ENCODE peak calls at places on chromosome 6, in eight cellular contexts. R is AG09309; Q is cardiac muscle cell; Y is CD8-positive, alpha-beta T cell; Z is fibroblast of mammary gland; N is brain microvascular endothelial cell; P is HL-60; E is HCT116. H is an unnamed sample.

GRCh38 chr6:136173519-136174507 is 76.3 kb downstream of the MTFR2 start:
- DNase-seq in R (no peak), Q (peak; percentile 86), Y (no peak), Z (peak; percentile 51), N (peak; percentile 88), P (no peak), E (no peak), H (no peak)

GRCh38 chr6:12749531-12750379 is 33.2 kb downstream of the PHACTR1 start:
- DNase-seq in R (no peak), Q (peak; percentile 33), Y (no peak), Z (no peak), N (no peak), P (no peak), E (no peak), H (no peak)

GRCh38 chr6:14887986-14888574 is 357.8 kb upstream of the JARID2 start:
- DNase-seq in R (no peak), Q (no peak), Y (no peak), Z (no peak), N (no peak), P (no peak), E (no peak), H (no peak)

GRCh38 chr6:105836379-105836778 is 249.8 kb upstream of the PRDM1 start:
- DNase-seq in R (no peak), Q (no peak), Y (no peak), Z (no peak), N (no peak), P (no peak), E (no peak), H (no peak)

GRCh38 chr6:130997061-130997753 is 65.8 kb downstream of the EPB41L2 start:
- DNase-seq in R (no peak), Q (peak; percentile 76), Y (no peak), Z (no peak), N (no peak), P (no peak), E (no peak), H (no peak)

GRCh38 chr6:793261-793660 is 100.3 kb upstream of the EXOC2 start:
- DNase-seq in R (no peak), Q (no peak), Y (no peak), Z (no peak), N (no peak), P (no peak), E (no peak), H (no peak)

GRCh38 chr6:45838486-45838885 is 177.2 kb downstream of the CLIC5 start:
- DNase-seq in R (no peak), Q (no peak), Y (no peak), Z (no peak), N (no peak), P (peak; percentile 86), E (no peak), H (no peak)

GRCh38 chr6:149934249-149935156 is 7.3 kb upstream of the ULBP2 start:
- DNase-seq in R (peak; percentile 37), Q (peak; percentile 78), Y (peak; percentile 58), Z (peak; percentile 78), N (peak; percentile 83), P (peak; percentile 59), E (peak; percentile 76), H (no peak)

GRCh38 chr6:12717356-12717755 is 789 bp downstream of the PHACTR1 start:
- DNase-seq in R (no peak), Q (no peak), Y (no peak), Z (no peak), N (no peak), P (no peak), E (no peak), H (no peak)

GRCh38 chr6:2677080-2677593 is 73.6 kb downstream of the MYLK4 start:
- DNase-seq in R (no peak), Q (no peak), Y (no peak), Z (no peak), N (no peak), P (no peak), E (no peak), H (no peak)

GRCh38 chr6:165848099-165848461 is 185.0 kb upstream of the PDE10A start:
- DNase-seq in R (no peak), Q (no peak), Y (no peak), Z (no peak), N (no peak), P (no peak), E (no peak), H (no peak)
- TF ChIP-seq CTCF in R (no peak), Q (peak; percentile 28), Y (no peak), Z (no peak), N (peak; percentile 19), P (no peak), E (peak; percentile 20), H (no peak)

GRCh38 chr6:5582758-5583157 is 321.4 kb downstream of the FARS2 start:
- DNase-seq in R (no peak), Q (no peak), Y (no peak), Z (peak; percentile 23), N (no peak), P (no peak), E (no peak), H (no peak)

GRCh38 chr6:5584072-5584471 is 322.8 kb downstream of the FARS2 start:
- DNase-seq in R (peak; percentile 52), Q (peak; percentile 63), Y (no peak), Z (peak; percentile 73), N (peak; percentile 29), P (no peak), E (no peak), H (no peak)

GRCh38 chr6:5583528-5583927 is 322.2 kb downstream of the FARS2 start:
- DNase-seq in R (no peak), Q (no peak), Y (no peak), Z (no peak), N (no peak), P (no peak), E (no peak), H (no peak)

GRCh38 chr6:5580736-5581568 is 319.6 kb downstream of the FARS2 start:
- DNase-seq in R (no peak), Q (no peak), Y (no peak), Z (no peak), N (no peak), P (no peak), E (no peak), H (no peak)
- TF ChIP-seq CTCF in R (no peak), Q (no peak), Y (no peak), Z (no peak), N (no peak), P (no peak), E (no peak), H (no peak)

DNA sequence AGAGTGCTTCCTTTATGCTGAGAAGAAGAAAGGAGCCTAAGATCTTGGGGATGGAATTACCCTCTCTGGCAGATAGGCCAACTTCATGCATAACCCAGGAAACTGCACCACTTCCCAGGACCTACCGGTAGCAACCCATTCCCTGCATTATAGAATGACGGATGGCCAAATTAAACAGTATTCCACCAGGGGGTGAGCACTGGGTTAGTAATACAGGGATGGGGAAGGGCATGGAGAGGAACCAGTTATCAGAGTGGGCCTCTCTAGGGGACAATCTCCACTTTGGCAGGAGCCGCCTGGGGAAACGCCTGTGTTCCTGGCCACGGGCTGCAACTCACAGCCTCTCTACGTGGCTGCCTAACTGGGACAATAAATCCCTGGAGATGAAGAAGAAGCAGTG is 49.8 kb upstream of the TNFAIP3 start:
- DNase-seq in R (no peak), Q (no peak), Y (no peak), Z (no peak), N (no peak), P (no peak), E (no peak), H (no peak)
- TF ChIP-seq CTCF in R (no peak), Q (no peak), Y (no peak), Z (no peak), N (no peak), P (no peak), E (no peak), H (no peak)

GRCh38 chr6:32096394-32097258 is 12.5 kb downstream of the TNXB start:
- DNase-seq in R (no peak), Q (no peak), Y (no peak), Z (no peak), N (no peak), P (no peak), E (no peak), H (no peak)

GRCh38 chr6:32096087-32096393 is 13.1 kb downstream of the TNXB start:
- DNase-seq in R (no peak), Q (no peak), Y (no peak), Z (no peak), N (no peak), P (no peak), E (no peak), H (no peak)

GRCh38 chr6:32092760-32093497 is 16.2 kb downstream of the TNXB start:
- DNase-seq in R (no peak), Q (peak; percentile 88), Y (no peak), Z (peak; percentile 37), N (no peak), P (no peak), E (no peak), H (no peak)

GRCh38 chr6:32095338-32096086 is 13.6 kb downstream of the TNXB start:
- DNase-seq in R (no peak), Q (no peak), Y (no peak), Z (no peak), N (no peak), P (no peak), E (no peak), H (no peak)
- TF ChIP-seq CTCF in R (peak; percentile 13), Q (no peak), Y (no peak), Z (no peak), N (peak; percentile 33), P (no peak), E (peak; percentile 20), H (no peak)

GRCh38 chr6:63351995-63352586 is 32.3 kb upstream of the LGSN start:
- DNase-seq in R (peak; percentile 46), Q (peak; percentile 78), Y (no peak), Z (peak; percentile 87), N (no peak), P (peak; percentile 6), E (peak; percentile 33), H (no peak)
- TF ChIP-seq CTCF in R (peak; percentile 37), Q (peak; percentile 47), Y (no peak), Z (peak; percentile 60), N (peak; percentile 29), P (no peak), E (peak; percentile 60), H (peak; percentile 62)

DNA sequence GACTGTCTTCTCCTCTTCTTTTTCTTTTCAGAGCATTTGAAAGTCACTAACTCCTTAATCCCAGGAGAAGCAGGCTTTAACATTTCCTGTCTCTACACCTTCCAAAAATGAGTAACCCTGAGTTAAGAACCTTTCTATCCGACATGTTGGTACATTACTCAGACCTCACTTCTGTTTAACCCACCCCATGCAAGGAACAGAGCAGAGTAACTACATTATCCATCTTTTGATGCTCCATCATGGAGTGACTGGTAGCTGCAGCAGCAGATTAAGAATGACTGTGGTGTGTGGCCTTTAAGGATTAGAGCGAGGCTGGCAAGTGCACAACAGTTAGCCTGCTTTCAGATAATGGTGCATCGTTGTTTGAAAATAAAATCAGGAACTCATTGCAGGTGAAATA is 2.0 kb downstream of the TRAF3IP2 start:
- DNase-seq in R (no peak), Q (no peak), Y (no peak), Z (peak; percentile 66), N (no peak), P (no peak), E (no peak), H (no peak)
- TF ChIP-seq CTCF in R (no peak), Q (no peak), Y (no peak), Z (no peak), N (no peak), P (no peak), E (no peak), H (no peak)

DNA sequence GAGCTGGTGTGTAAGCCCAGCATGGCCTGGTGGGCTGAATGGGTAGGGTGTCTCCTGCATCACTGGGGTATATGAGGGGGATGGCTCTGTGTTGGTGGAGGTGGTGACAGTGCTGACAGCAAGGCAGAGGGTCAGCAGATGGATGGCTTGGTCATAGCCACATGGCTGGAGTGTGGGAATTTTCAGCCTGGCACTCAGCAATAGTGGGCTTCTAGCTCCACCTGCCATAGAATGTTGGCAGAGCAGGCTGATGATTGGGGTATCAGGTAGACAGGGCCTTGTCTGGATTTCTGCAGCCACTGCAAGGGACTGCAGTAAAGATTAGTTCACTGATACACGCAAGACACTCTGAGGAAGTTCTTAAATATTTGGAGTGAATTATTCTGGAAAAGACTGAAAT is 137.5 kb upstream of the BACH2 start:
- DNase-seq in R (no peak), Q (no peak), Y (no peak), Z (no peak), N (no peak), P (no peak), E (no peak), H (no peak)
- TF ChIP-seq CTCF in R (peak; percentile 13), Q (no peak), Y (no peak), Z (no peak), N (peak; percentile 23), P (no peak), E (peak; percentile 36), H (no peak)